ENCODE peak calls at places on chromosomes 2 and 18, in four cellular contexts. Z is coronary artery; S is activated CD8-positive, alpha-beta T cell treated with anti-CD3 and anti-CD28 coated beads for 36 hours; E is nephron progenitor cell. P is an unnamed sample.

GRCh38 chr18:70522183-70522582 is 233.3 kb downstream of the SOCS6 start:
- DNase-seq in Z (no peak), S (no peak), E (no peak), P (no peak)

GRCh38 chr2:79223539-79223938 is 64.0 kb upstream of the REG3A start:
- DNase-seq in Z (no peak), S (no peak), E (no peak), P (no peak)

GRCh38 chr18:24026457-24026856 is 11.9 kb downstream of the TTC39C start:
- DNase-seq in Z (no peak), S (no peak), E (no peak), P (no peak)

GRCh38 chr2:25460261-25460905 is 118.7 kb upstream of the DNMT3A start:
- DNase-seq in Z (no peak), S (no peak), E (no peak), P (no peak)

GRCh38 chr2:65666156-65666725 is 233.8 kb upstream of the SPRED2 start:
- DNase-seq in Z (no peak), S (peak; percentile 45), E (no peak), P (no peak)

GRCh38 chr2:200042944-200043343 is 87.6 kb downstream of the MAIP1 start:
- DNase-seq in Z (no peak), S (no peak), E (no peak), P (no peak)

GRCh38 chr2:202032841-202033316 is 776 bp upstream of the FZD7 start:
- DNase-seq in Z (peak; percentile 81), S (peak; percentile 38), E (peak; percentile 81), P (peak; percentile 26)

GRCh38 chr18:73331212-73331772 is 463.5 kb upstream of the NETO1 start:
- DNase-seq in Z (no peak), S (no peak), E (no peak), P (no peak)

DNA sequence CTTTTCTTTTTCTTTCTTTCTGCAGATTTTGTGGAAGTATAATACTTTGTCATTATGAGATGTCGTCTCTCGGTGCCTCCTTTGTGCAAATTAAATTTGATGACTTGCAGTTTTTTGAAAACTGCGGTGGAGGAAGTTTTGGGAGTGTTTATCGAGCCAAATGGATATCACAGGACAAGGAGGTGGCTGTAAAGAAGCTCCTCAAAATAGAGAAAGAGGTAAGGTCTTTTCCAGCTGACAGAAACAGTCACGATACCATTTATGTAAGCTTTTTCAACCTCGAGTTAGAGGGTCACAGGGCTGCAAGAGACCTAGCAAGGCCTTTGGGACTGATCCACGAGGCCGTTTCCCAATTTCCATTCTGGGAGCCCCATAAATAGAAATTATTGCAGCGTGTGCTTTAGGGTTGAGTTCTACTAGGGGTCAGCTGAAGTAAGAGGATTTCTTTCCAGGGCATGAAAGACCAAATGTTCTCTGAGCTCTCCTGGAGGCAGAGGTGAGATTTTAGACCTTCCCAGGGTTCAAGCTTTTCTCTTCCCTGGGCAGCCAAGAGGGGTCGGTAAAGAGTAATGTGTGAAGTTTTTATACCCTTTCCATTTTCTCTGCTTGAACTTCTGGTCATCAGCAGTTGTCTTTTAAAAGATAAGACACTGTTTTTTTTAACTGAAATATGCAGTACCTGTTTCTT is 15.5 kb downstream of the MAP3K20 start:
- DNase-seq in Z (no peak), S (no peak), E (no peak), P (no peak)
- TF ChIP-seq CTCF in Z (no peak), S (no peak), E (no peak), P (peak; percentile 47)

DNA sequence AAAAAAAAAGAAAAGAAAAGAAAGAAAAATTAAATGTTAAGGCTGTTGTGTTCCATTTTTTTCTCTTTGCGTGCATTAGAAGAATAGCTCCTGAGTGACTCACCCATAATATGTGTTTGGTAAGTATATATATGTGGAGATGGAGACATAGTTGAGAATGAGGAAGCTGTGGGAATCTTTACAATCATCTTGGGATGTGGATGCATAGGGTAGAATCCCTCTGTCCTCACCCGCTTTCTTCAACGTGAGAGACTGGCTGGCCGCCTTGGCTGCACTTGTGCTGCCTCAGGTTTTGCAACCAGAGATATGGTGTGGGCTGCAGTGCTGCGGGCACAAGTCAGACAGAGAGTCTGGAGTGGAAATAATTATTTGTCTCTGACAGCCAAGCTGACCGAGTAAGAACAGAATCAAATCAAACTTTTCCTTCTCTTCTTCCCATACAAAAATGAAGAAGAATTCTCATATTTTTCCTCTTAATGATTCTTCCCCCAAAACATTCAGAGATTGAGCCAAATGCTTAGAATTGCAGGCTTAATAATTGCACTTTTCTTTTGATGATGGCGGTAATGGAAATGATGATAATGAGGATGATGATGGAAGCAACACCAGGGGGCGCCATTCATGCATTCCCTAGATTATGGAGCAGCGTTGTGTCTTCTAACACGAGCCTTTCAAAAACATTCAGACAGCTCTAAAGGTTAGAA is 48.5 kb downstream of the SERPINB7 start:
- DNase-seq in Z (no peak), S (peak; percentile 56), E (peak; percentile 23), P (peak; percentile 5)
- TF ChIP-seq CTCF in Z (no peak), S (peak; percentile 59), E (peak; percentile 48), P (peak; percentile 66)

GRCh38 chr2:106085441-106085911 is 108.6 kb downstream of the UXS1 start:
- DNase-seq in Z (no peak), S (peak; percentile 83), E (no peak), P (peak; percentile 43)
- TF ChIP-seq CTCF in Z (no peak), S (peak; percentile 60), E (no peak), P (peak; percentile 64)

GRCh38 chr2:58339548-58340243 is 98.6 kb upstream of the FANCL start:
- DNase-seq in Z (no peak), S (no peak), E (no peak), P (no peak)

GRCh38 chr2:58336416-58336815 is 95.3 kb upstream of the FANCL start:
- DNase-seq in Z (no peak), S (no peak), E (peak; percentile 12), P (no peak)

GRCh38 chr2:58341047-58341446 is 99.9 kb upstream of the FANCL start:
- DNase-seq in Z (no peak), S (no peak), E (no peak), P (no peak)
- TF ChIP-seq CTCF in Z (no peak), S (no peak), E (no peak), P (no peak)

GRCh38 chr18:75638223-75638596 is 210.7 kb upstream of the SMIM21 start:
- DNase-seq in Z (no peak), S (no peak), E (no peak), P (no peak)
- TF ChIP-seq CTCF in Z (no peak), S (no peak), E (no peak), P (no peak)

DNA sequence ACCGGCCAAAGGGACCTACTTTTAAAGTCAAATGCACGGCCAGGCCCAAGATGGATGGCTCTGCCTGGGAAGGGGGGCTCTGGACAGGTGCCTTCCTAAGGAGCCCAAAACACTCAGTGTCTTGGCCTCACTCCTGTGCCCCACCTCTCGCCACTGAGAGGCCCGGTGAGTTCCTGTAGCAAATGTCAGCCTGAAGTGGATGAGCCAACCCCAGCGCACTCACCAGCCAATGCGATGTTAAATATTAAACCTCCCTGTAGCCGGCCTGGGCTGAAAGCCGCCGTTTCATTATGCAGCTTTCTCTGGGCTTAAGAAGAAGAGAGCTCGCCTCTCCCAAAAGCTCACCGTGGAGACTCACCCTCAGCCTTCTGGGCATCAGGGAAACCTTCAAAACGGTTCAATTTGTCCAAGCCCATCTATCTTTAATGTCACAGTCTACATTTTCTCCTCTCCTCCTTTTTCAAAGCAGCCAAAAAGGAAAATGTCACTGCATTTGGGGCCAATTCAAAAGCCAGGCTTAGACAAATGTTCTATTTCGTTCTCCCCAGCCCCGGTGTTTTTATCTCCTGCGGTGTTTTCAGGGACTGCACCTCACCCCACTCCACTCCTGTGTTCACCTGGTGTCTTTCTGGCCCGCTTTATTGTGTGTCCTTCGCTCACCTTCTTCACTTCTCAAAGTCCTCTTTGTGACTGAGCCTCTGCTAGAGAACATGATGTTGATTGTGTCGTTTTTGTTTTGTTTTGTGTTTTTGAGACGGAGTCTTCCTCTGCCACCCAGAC is 124.0 kb downstream of the NRP2 start:
- DNase-seq in Z (no peak), S (no peak), E (peak; percentile 7), P (no peak)
- TF ChIP-seq CTCF in Z (no peak), S (no peak), E (no peak), P (no peak)

P was measured in OCI-LY7.